ENCODE peak calls at places on chromosomes 4 and X, in four cellular contexts. Z is HepG2, K is upper lobe of left lung, H is K562. U is an unnamed sample.
A peak's percentile ranks its signal among the peaks of the same experiment; 100 is the strongest.

GRCh38 chr4:20506827-20507226 is 193.4 kb upstream of the PACRGL start:
- ATAC-seq in H (no peak), Z (no peak), K (no peak), U (peak; percentile 51)

GRCh38 chr4:73691759-73692158 is 48.6 kb upstream of the CXCL8 start:
- ATAC-seq in H (no peak), K (no peak), Z (no peak), U (no peak)

GRCh38 chr4:91064157-91064853 is 937.1 kb downstream of the CCSER1 start:
- ATAC-seq in Z (no peak), H (no peak), K (no peak), U (no peak)

GRCh38 chr4:40842318-40842717 is 92.6 kb downstream of the NSUN7 start:
- ATAC-seq in K (no peak), H (no peak), Z (no peak), U (no peak)

GRCh38 chr4:288891-289290 is 16.4 kb downstream of the ZNF732 start:
- ATAC-seq in K (no peak), H (no peak), Z (no peak), U (no peak)

GRCh38 chr4:174120446-174121142 is 162.9 kb downstream of the FBXO8 start:
- ATAC-seq in K (peak; percentile 86), H (peak; percentile 90), Z (peak; percentile 97), U (peak; percentile 62)

GRCh38 chrX:134761788-134762187 is 103.5 kb upstream of the PLAC1 start:
- ATAC-seq in Z (peak; percentile 57), K (no peak), H (peak; percentile 69), U (no peak)

GRCh38 chrX:1027133-1027532 is 185.3 kb downstream of the CRLF2 start:
- ATAC-seq in K (no peak), H (no peak), Z (no peak), U (no peak)

GRCh38 chrX:154529206-154529612 is 13.2 kb upstream of the FAM3A start:
- ATAC-seq in Z (peak; percentile 55), H (peak; percentile 24), K (peak; percentile 59), U (no peak)

GRCh38 chrX:154531626-154532025 is 15.0 kb downstream of the G6PD start:
- ATAC-seq in H (no peak), Z (no peak), K (no peak), U (no peak)

GRCh38 chrX:154525606-154526490 is 9.8 kb upstream of the FAM3A start:
- ATAC-seq in K (no peak), Z (no peak), H (no peak), U (no peak)

GRCh38 chrX:154530286-154530685 is 14.3 kb upstream of the FAM3A start:
- ATAC-seq in H (no peak), Z (no peak), K (no peak), U (no peak)

GRCh38 chrX:154526901-154527675 is 11.1 kb upstream of the FAM3A start:
- ATAC-seq in K (peak; percentile 94), H (peak; percentile 95), Z (peak; percentile 78), U (peak; percentile 89)
- TF ChIP-seq POLR2AphosphoS5 in K (no peak), H (no peak), Z (no peak), U (peak; percentile 16)

GRCh38 chr4:94540476-94540875 is 88.7 kb downstream of the PDLIM5 start:
- ATAC-seq in K (no peak), H (no peak), Z (no peak), U (no peak)

GRCh38 chr4:94546949-94547348 is 95.2 kb downstream of the PDLIM5 start:
- ATAC-seq in K (no peak), H (no peak), Z (no peak), U (no peak)

GRCh38 chr4:94548571-94548970 is 96.8 kb downstream of the PDLIM5 start:
- ATAC-seq in Z (peak; percentile 72), H (peak; percentile 83), K (peak; percentile 89), U (peak; percentile 22)

GRCh38 chr4:94544811-94545210 is 93.1 kb downstream of the PDLIM5 start:
- ATAC-seq in Z (no peak), K (no peak), H (no peak), U (no peak)

GRCh38 chr4:94545296-94545695 is 93.6 kb downstream of the PDLIM5 start:
- ATAC-seq in H (no peak), Z (no peak), K (no peak), U (no peak)
- TF ChIP-seq POLR2AphosphoS5 in H (no peak), Z (no peak), K (no peak), U (no peak)

DNA sequence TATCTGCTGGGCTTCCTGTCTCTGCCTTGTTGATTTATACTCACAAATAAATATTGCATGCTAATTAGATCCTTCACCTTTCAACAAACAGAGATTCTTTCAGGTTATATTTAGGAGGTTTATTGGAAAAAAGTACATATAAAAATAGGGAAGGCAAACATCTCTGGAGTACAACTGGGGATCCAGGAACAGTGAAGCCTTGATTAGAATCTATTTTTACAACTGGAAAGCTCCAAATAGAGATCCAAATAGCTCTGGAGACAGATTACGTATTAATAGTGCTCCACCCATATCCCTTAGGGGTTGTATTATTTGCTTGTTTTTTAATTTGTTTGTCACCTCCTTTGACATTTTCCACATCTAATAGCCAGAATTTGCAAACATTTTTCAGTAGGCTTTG is 46.9 kb upstream of the MAP9 start:
- ATAC-seq in K (no peak), H (no peak), Z (no peak), U (no peak)
- TF ChIP-seq POLR2AphosphoS5 in K (no peak), H (no peak), Z (no peak), U (no peak)

DNA sequence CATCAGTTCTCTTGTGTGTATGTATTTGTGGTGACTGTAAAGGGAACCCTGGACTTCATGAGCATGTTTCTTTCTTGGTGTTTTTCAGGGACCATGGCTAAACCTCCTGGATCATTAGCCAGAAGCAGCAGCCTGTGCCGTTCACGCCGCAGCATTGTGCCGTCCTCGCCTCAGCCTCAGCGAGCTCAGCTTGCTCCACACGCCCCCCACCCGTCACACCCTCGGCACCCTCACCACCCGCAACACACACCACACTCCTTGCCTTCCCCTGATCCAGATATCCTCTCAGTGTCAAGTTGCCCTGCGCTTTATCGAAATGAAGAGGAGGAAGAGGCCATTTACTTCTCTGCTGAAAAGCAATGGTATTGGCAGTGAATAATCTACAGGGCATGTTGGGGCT is 157.0 kb downstream of the STIM2 start:
- ATAC-seq in Z (no peak), H (no peak), K (no peak), U (no peak)
- TF ChIP-seq POLR2AphosphoS5 in Z (no peak), H (no peak), K (no peak), U (no peak)

GRCh38 chr4:6760865-6761264 is 21.7 kb upstream of the KIAA0232 start:
- ATAC-seq in H (no peak), Z (no peak), K (no peak), U (no peak)

GRCh38 chr4:6762244-6762615 is 20.3 kb upstream of the KIAA0232 start:
- ATAC-seq in Z (no peak), H (no peak), K (no peak), U (no peak)

GRCh38 chr4:6763330-6763851 is 19.1 kb upstream of the KIAA0232 start:
- ATAC-seq in K (no peak), Z (peak; percentile 50), H (peak; percentile 93), U (no peak)

GRCh38 chr4:6758732-6759131 is 23.8 kb upstream of the KIAA0232 start:
- ATAC-seq in Z (no peak), K (no peak), H (no peak), U (no peak)

GRCh38 chr4:6761540-6762243 is 20.8 kb upstream of the KIAA0232 start:
- ATAC-seq in H (no peak), Z (peak; percentile 90), K (no peak), U (no peak)
- TF ChIP-seq POLR2AphosphoS5 in H (no peak), Z (no peak), K (no peak), U (no peak)

GRCh38 chrX:17738002-17738713 is 865 bp downstream of the SCML1 start:
- ATAC-seq in K (peak; percentile 80), H (no peak), Z (peak; percentile 59), U (no peak)
- TF ChIP-seq POLR2AphosphoS5 in K (peak; percentile 12), H (no peak), Z (no peak), U (no peak)

DNA sequence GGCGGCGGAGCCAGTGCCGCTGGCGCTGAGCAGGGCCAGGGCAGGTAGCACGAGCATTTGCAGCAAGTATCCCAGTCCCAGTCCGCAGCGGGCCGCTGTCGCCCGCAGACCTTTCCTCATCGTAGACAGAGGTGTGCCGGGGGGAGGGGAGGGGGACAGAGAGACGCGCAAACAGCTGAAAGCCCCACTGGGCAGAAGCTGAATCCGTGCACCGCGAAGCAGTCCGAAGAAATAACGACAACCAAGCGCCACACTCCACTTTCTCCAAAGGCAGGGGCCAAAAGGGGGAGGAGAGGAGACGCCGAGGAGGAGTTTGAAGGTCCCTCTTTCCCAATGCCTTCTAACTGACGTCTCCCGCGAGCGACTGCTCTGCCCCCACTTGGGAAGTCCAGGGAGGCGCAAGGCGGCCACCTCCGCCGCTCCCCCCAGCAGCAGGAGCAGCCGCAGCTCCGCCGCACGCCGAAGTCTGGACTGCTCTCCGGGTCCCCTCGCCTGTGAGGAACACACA is at the start of gene UNC5C:
- ATAC-seq in Z (peak; percentile 60), K (peak; percentile 79), H (peak; percentile 36), U (peak; percentile 85)
- TF ChIP-seq POLR2AphosphoS5 in Z (no peak), K (peak; percentile 54), H (no peak), U (no peak)

GRCh38 chrX:153590961-153591956 is 7.7 kb downstream of the CCNQ start:
- ATAC-seq in H (no peak), Z (no peak), K (no peak), U (no peak)

GRCh38 chrX:153593811-153594500 is 5.0 kb downstream of the CCNQ start:
- ATAC-seq in H (no peak), Z (no peak), K (no peak), U (no peak)

GRCh38 chrX:153595387-153595786 is 3.6 kb downstream of the CCNQ start:
- ATAC-seq in Z (no peak), H (no peak), K (no peak), U (no peak)

GRCh38 chrX:153592091-153592833 is 6.7 kb downstream of the CCNQ start:
- ATAC-seq in H (no peak), K (no peak), Z (no peak), U (no peak)

GRCh38 chrX:153592966-153593688 is 5.8 kb downstream of the CCNQ start:
- ATAC-seq in K (no peak), Z (no peak), H (no peak), U (no peak)
- TF ChIP-seq POLR2AphosphoS5 in K (no peak), Z (no peak), H (no peak), U (no peak)